ENCODE peak calls at places on chromosomes 2 and 18, in four cellular contexts. Z is IMR-90, B is A549, K is SK-N-SH. J is an unnamed sample.
A peak's percentile ranks its signal among the peaks of the same experiment; 100 is the strongest.

GRCh38 chr18:68735498-68736343 is 20.8 kb upstream of the TMX3 start:
- DNase-seq in Z (peak; percentile 74), B (peak; percentile 30), K (peak; percentile 58), J (no peak)

GRCh38 chr18:45626330-45627203 is 11.3 kb downstream of the SLC14A2 start:
- DNase-seq in Z (peak; percentile 43), B (no peak), K (no peak), J (no peak)

GRCh38 chr18:13323186-13323585 is 104.6 kb downstream of the LDLRAD4 start:
- DNase-seq in Z (no peak), B (no peak), K (no peak), J (no peak)

GRCh38 chr2:69013123-69013836 is at the start of gene ANTXR1:
- DNase-seq in Z (peak; percentile 78), B (peak; percentile 82), K (peak; percentile 87), J (no peak)

GRCh38 chr18:67600181-67600631 is 83.7 kb upstream of the DSEL start:
- DNase-seq in Z (peak; percentile 91), B (no peak), K (peak; percentile 60), J (no peak)

GRCh38 chr2:20561703-20562454 is 89.0 kb downstream of the HS1BP3 start:
- DNase-seq in Z (peak; percentile 81), B (no peak), K (no peak), J (no peak)

GRCh38 chr2:168427451-168427850 is 28.6 kb upstream of the CERS6 start:
- DNase-seq in Z (peak; percentile 88), B (no peak), K (no peak), J (no peak)

GRCh38 chr2:32064021-32064678 is 794 bp downstream of the SPAST start:
- DNase-seq in Z (no peak), B (peak; percentile 18), K (peak; percentile 55), J (no peak)

GRCh38 chr2:10410716-10411437 is 37.2 kb downstream of the ODC1 start:
- DNase-seq in Z (no peak), B (no peak), K (no peak), J (no peak)

GRCh38 chr2:212974692-212975091 is 176.7 kb downstream of the IKZF2 start:
- DNase-seq in Z (peak; percentile 85), B (no peak), K (no peak), J (no peak)
- TF ChIP-seq SMC3 in Z (no peak), B (no peak), K (no peak), J (no peak)

GRCh38 chr2:147040585-147041494 is 804.0 kb upstream of the ACVR2A start:
- DNase-seq in Z (no peak), B (no peak), K (no peak), J (no peak)

GRCh38 chr2:147049888-147050446 is 794.9 kb upstream of the ACVR2A start:
- DNase-seq in Z (no peak), B (no peak), K (no peak), J (no peak)

GRCh38 chr2:147046473-147046872 is 798.4 kb upstream of the ACVR2A start:
- DNase-seq in Z (no peak), B (no peak), K (no peak), J (no peak)

DNA sequence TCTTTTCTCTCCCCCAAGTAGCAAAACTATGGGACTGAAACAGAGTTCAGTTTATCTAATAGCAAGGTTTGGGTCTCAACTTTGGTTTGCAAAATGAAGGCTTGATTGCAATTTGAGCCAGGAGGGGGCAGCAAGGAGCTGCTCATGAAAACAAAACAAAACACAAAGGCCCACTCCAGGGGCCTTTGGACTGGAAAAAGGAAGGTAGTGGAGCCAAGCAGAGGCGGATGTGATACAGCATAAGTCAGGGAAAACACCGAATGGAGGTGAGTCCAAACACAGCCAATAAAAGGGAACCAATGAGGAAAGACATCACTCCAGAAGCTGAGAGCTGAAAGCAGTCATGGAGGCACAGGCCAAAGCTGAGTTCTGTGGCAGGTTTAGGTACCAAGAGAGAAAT is 799.7 kb upstream of the ACVR2A start:
- DNase-seq in Z (peak; percentile 22), B (peak; percentile 24), K (peak; percentile 12), J (peak; percentile 15)
- TF ChIP-seq CTCF in Z (peak; percentile 41), B (peak; percentile 47), K (peak; percentile 70), J (peak; percentile 59)

GRCh38 chr2:46855805-46856204 is 59.8 kb downstream of the MCFD2 start:
- DNase-seq in Z (no peak), B (no peak), K (no peak), J (no peak)
- TF ChIP-seq SMC3 in Z (no peak), B (no peak), K (no peak), J (no peak)

GRCh38 chr2:238839428-238839827 is 8.5 kb upstream of the TWIST2 start:
- DNase-seq in Z (no peak), B (no peak), K (no peak), J (no peak)
- TF ChIP-seq CTCF in Z (no peak), B (no peak), K (peak; percentile 26), J (no peak)

DNA sequence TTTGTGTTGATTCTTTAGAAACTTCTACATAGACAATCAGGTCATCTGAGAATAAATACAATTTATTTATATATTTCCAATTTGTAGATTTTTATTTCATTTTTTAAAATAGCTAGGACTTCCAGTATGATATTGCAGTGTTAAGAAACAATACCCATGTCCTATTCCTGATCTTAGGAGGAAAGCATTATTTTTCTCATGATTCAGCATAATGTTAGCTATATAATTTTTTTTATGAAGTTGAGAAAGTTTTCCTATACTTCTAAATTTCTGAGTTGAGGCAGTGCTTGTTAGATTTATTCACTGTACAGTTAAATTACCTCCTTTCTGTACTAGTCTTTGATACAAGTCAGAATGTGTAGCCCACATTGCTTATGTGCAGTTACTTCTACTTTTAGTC is 595.7 kb upstream of the HS6ST1 start:
- DNase-seq in Z (no peak), B (no peak), K (no peak), J (no peak)
- TF ChIP-seq SMC3 in Z (no peak), B (no peak), K (no peak), J (no peak)

DNA sequence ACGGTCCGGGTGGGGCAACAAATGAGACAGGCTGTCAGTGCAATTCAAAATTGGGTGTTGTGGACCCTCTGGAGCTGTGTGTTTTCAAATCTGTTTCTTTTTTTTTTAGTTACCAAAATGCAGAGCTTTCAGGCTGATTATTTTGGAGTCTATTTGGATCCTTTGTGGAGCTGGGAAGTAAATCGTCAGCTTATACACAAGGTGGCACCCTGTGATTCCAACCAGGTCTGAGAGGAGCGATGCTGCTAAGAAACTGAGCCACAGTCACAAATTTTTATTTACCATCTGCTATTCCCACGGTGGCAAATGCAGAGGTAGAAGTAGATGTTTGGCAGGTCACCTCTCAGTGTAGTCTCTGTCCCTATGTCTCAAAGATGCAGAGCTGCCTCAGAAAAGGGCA is 3.8 kb upstream of the EPC2 start:
- DNase-seq in Z (peak; percentile 25), B (peak; percentile 43), K (peak; percentile 14), J (no peak)
- TF ChIP-seq CTCF in Z (peak; percentile 24), B (peak; percentile 33), K (peak; percentile 22), J (peak; percentile 6)

GRCh38 chr18:36031407-36031806 is 36.0 kb downstream of the RPRD1A start:
- DNase-seq in Z (no peak), B (no peak), K (no peak), J (no peak)
- TF ChIP-seq SMC3 in Z (no peak), B (no peak), K (no peak), J (no peak)

GRCh38 chr2:1677833-1678165 is 66.5 kb downstream of the PXDN start:
- DNase-seq in Z (no peak), B (no peak), K (no peak), J (no peak)

GRCh38 chr2:1676913-1677832 is 67.1 kb downstream of the PXDN start:
- DNase-seq in Z (no peak), B (no peak), K (no peak), J (no peak)

GRCh38 chr2:1674766-1675397 is 69.4 kb downstream of the PXDN start:
- DNase-seq in Z (no peak), B (no peak), K (no peak), J (no peak)

GRCh38 chr2:1675633-1676032 is 68.7 kb downstream of the PXDN start:
- DNase-seq in Z (peak; percentile 99), B (peak; percentile 83), K (no peak), J (no peak)

GRCh38 chr2:1676091-1676912 is 68.0 kb downstream of the PXDN start:
- DNase-seq in Z (no peak), B (no peak), K (no peak), J (no peak)
- TF ChIP-seq CTCF in Z (no peak), B (no peak), K (no peak), J (no peak)